ENCODE peak calls at places on chromosomes 12 and 14, in seven cellular contexts. Y is foreskin fibroblast, L is T-helper 2 cell, T is HCT116, M is MCF 10A, W is mucosa of descending colon, H is Calu3. I is an unnamed sample.
A peak's percentile ranks its signal among the peaks of the same experiment; 100 is the strongest.

GRCh38 chr14:77355811-77356210 is 21.1 kb downstream of the TMED8 start:
- DNase-seq in Y (no peak), L (no peak), T (no peak), M (no peak), W (no peak), H (no peak), I (no peak)

GRCh38 chr12:103705927-103706326 is 118.9 kb downstream of the STAB2 start:
- DNase-seq in Y (no peak), L (no peak), T (peak; percentile 6), M (peak; percentile 6), W (no peak), H (no peak), I (no peak)

GRCh38 chr12:49622501-49623141 is 740 bp upstream of the PRPF40B start:
- DNase-seq in Y (no peak), L (peak; percentile 90), T (no peak), M (no peak), W (peak; percentile 53), H (peak; percentile 4), I (peak; percentile 12)

GRCh38 chr14:41604793-41605534 is 1.7 kb upstream of the LRFN5 start:
- DNase-seq in Y (peak; percentile 86), L (no peak), T (no peak), M (no peak), W (no peak), H (no peak), I (peak; percentile 39)

GRCh38 chr12:72289633-72290032 is 17.5 kb downstream of the TRHDE start:
- DNase-seq in Y (peak; percentile 59), L (no peak), T (no peak), M (no peak), W (no peak), H (no peak), I (no peak)

GRCh38 chr12:22562187-22563028 is 18.1 kb upstream of the C2CD5 start:
- DNase-seq in Y (no peak), L (peak; percentile 60), T (no peak), M (no peak), W (no peak), H (no peak), I (no peak)

GRCh38 chr12:113403435-113404415 is at the start of gene SDS:
- DNase-seq in Y (no peak), L (no peak), T (no peak), M (peak; percentile 71), W (peak; percentile 45), H (peak; percentile 47), I (peak; percentile 47)

GRCh38 chr12:52228931-52229330 is 4.1 kb upstream of the KRT7 start:
- DNase-seq in Y (no peak), L (no peak), T (no peak), M (no peak), W (no peak), H (no peak), I (no peak)

GRCh38 chr14:104882991-104883660 is 18.1 kb downstream of the CEP170B start:
- DNase-seq in Y (no peak), L (no peak), T (no peak), M (no peak), W (no peak), H (no peak), I (no peak)

GRCh38 chr14:23570806-23571483 is 3.4 kb upstream of the AP1G2 start:
- DNase-seq in Y (no peak), L (no peak), T (no peak), M (no peak), W (no peak), H (no peak), I (no peak)

GRCh38 chr14:103696466-103697071 is 18.7 kb downstream of the XRCC3 start:
- DNase-seq in Y (peak; percentile 83), L (no peak), T (no peak), M (no peak), W (no peak), H (no peak), I (peak; percentile 59)

GRCh38 chr12:1375323-1375722 is 219.1 kb downstream of the FBXL14 start:
- DNase-seq in Y (no peak), L (no peak), T (no peak), M (no peak), W (no peak), H (no peak), I (no peak)

GRCh38 chr12:68823711-68824110 is 15.7 kb downstream of the MDM2 start:
- DNase-seq in Y (no peak), L (no peak), T (no peak), M (no peak), W (no peak), H (no peak), I (no peak)

GRCh38 chr14:64700290-64700689 is 3.9 kb upstream of the PLEKHG3 start:
- DNase-seq in Y (no peak), L (no peak), T (no peak), M (no peak), W (no peak), H (no peak), I (no peak)

GRCh38 chr14:70343141-70343540 is 16.3 kb downstream of the COX16 start:
- DNase-seq in Y (peak; percentile 13), L (no peak), T (no peak), M (no peak), W (no peak), H (no peak), I (no peak)

GRCh38 chr12:99387661-99388060 is 259.9 kb upstream of the GARIN6 start:
- DNase-seq in Y (no peak), L (no peak), T (no peak), M (no peak), W (no peak), H (no peak), I (no peak)